ENCODE peak calls at places on chromosomes 2 and 18, in five cellular contexts. X, P, C, I and L are unnamed samples.

GRCh38 chr2:160918909-160919503 is 241.2 kb upstream of the TANK start:
- DNase-seq in P (peak; percentile 37), I (peak; percentile 20), C (peak; percentile 84), X (peak; percentile 21), L (no peak)

GRCh38 chr2:9196637-9197036 is 10.0 kb upstream of the ASAP2 start:
- DNase-seq in C (no peak), P (no peak), X (no peak), I (no peak), L (no peak)

GRCh38 chr2:241009601-241010530 is 11.4 kb downstream of the SNED1 start:
- DNase-seq in I (no peak), P (no peak), X (no peak), C (peak; percentile 74), L (no peak)

GRCh38 chr18:49028091-49028490 is 77.3 kb upstream of the SMAD7 start:
- DNase-seq in X (no peak), I (no peak), P (no peak), C (no peak), L (no peak)

GRCh38 chr2:120954939-120955338 is 219.3 kb downstream of the GLI2 start:
- DNase-seq in C (no peak), X (no peak), I (no peak), P (no peak), L (no peak)

GRCh38 chr18:50286391-50287027 is 983 bp downstream of the CXXC1 start:
- DNase-seq in C (peak; percentile 61), I (no peak), X (peak; percentile 26), P (no peak), L (no peak)

GRCh38 chr2:128444044-128444771 is 125.5 kb upstream of the HS6ST1 start:
- DNase-seq in C (no peak), X (no peak), I (no peak), P (no peak), L (no peak)

GRCh38 chr2:187615364-187615763 is 61.1 kb upstream of the TFPI start:
- DNase-seq in C (no peak), X (no peak), P (no peak), I (no peak), L (no peak)

GRCh38 chr18:21362921-21363320 is 120.9 kb downstream of the GREB1L start:
- DNase-seq in C (no peak), I (no peak), P (no peak), X (no peak), L (no peak)

GRCh38 chr2:234164499-234165409 is 114.3 kb downstream of the SPP2 start:
- DNase-seq in P (no peak), C (no peak), X (no peak), I (no peak), L (no peak)

GRCh38 chr2:207937818-207938217 is 87.5 kb downstream of the PLEKHM3 start:
- DNase-seq in X (no peak), I (no peak), C (no peak), P (no peak), L (no peak)

GRCh38 chr2:151280276-151280675 is 9.2 kb downstream of the NMI start:
- DNase-seq in P (no peak), C (no peak), X (no peak), I (no peak), L (no peak)

GRCh38 chr18:74784791-74785190 is 187.1 kb downstream of the ZNF407 start:
- DNase-seq in P (no peak), X (no peak), C (no peak), I (no peak), L (no peak)

GRCh38 chr2:133342283-133342895 is 225.9 kb downstream of the NCKAP5 start:
- DNase-seq in C (peak; percentile 4), I (no peak), P (no peak), X (no peak), L (no peak)

GRCh38 chr2:74845217-74845751 is 11.4 kb downstream of the HK2 start:
- DNase-seq in X (peak; percentile 91), C (peak; percentile 58), I (peak; percentile 55), P (no peak), L (peak; percentile 84)

GRCh38 chr2:219308142-219309093 is 783 bp downstream of the PTPRN start:
- DNase-seq in I (peak; percentile 70), P (peak; percentile 41), X (peak; percentile 29), C (peak; percentile 93), L (peak; percentile 29)

GRCh38 chr18:12287684-12288405 is 20.2 kb upstream of the TUBB6 start:
- DNase-seq in I (peak; percentile 36), P (peak; percentile 23), C (peak; percentile 66), X (peak; percentile 54), L (no peak)

GRCh38 chr2:240392948-240393830 is 42.3 kb upstream of the GPC1 start:
- DNase-seq in P (no peak), C (no peak), X (no peak), I (no peak), L (no peak)

GRCh38 chr2:104853926-104854506 is at the start of gene POU3F3:
- DNase-seq in X (no peak), P (no peak), I (peak; percentile 35), C (peak; percentile 99), L (no peak)

GRCh38 chr2:43426305-43427031 is 169.4 kb downstream of the THADA start:
- DNase-seq in C (no peak), P (peak; percentile 94), I (peak; percentile 88), X (peak; percentile 96), L (peak; percentile 74)

GRCh38 chr2:162127422-162127821 is 24.6 kb downstream of the GCG start:
- DNase-seq in I (no peak), X (no peak), P (no peak), C (no peak), L (no peak)

GRCh38 chr2:197926673-197927072 is 122.3 kb downstream of the PLCL1 start:
- DNase-seq in C (no peak), I (no peak), X (no peak), P (no peak), L (no peak)

GRCh38 chr2:197927994-197928393 is 123.6 kb downstream of the PLCL1 start:
- DNase-seq in P (no peak), I (no peak), X (no peak), C (no peak), L (no peak)

GRCh38 chr2:197929008-197929885 is 124.9 kb downstream of the PLCL1 start:
- DNase-seq in X (no peak), C (no peak), P (no peak), I (no peak), L (no peak)

GRCh38 chr2:197924483-197924882 is 120.1 kb downstream of the PLCL1 start:
- DNase-seq in P (no peak), I (no peak), C (no peak), X (no peak), L (no peak)

GRCh38 chr2:197925204-197925603 is 120.8 kb downstream of the PLCL1 start:
- DNase-seq in C (no peak), I (no peak), X (no peak), P (no peak), L (no peak)
- TF ChIP-seq REST in C (no peak), I (no peak), X (no peak), P (no peak), L (no peak)

DNA sequence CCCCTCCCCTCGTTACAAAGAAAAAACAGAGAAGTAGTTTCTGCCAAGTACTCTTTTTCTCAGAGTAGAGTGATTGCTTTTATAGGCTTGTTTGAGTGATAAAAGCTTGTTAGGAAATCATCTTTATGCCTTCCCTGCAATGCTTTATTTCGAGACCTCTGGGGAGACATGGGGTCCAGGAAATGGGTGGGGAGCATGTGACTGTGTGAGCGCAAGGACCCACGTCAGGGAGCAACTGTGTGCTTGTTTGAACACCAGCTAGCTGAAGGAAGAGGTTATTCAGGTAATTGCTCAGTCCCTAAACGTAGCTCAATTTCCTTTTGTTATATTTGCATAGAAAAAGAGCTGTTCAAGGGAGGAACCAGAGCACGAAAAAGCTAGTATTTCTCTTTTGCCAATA is 187.3 kb downstream of the FAM210A start:
- DNase-seq in C (no peak), I (no peak), X (no peak), P (no peak), L (no peak)
- TF ChIP-seq REST in C (no peak), I (no peak), X (no peak), P (no peak), L (no peak)

DNA sequence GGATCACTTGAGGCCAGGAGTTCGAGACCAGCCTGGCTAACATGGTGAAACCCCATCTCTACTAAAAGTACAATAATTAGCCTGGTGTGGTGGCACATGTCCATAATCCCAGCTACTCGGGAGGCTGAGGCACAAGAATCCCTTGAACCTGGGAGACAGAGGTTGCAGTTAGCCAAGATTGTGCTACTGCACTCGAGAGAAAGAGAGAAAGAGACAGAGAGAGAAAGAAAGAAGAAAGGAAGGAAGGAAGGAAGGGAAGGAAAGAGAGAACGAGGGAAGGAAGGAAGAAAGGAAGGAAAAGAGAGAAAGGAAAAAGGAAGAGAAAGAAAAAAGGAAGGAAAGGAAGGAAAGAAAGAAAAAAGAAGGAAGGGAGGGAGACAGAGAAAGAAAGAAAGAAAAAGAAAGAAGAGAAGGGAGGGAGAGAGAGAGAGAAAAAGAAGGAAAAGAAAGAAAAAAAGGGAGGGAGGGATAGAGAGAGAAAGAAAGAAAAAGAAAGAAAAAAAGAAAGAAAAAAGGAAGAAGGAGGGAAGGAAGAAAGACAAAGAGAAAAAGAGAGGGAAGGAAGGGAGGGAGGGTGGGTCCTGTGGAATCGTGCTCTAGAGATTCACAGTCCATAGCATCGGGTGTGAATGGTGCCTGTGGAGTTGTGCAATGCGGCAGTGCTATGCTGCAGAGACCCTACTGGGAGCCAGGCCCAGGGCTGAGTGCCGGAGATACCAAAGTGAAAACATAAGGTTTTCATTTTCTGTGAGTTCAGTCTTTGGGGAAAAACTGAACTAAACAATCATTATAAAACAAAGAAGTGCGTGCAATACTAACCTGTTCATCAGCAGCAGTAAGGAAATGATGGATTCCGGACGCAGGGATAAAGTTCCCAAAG is 4.6 kb upstream of the SDC1 start:
- DNase-seq in P (no peak), C (no peak), X (no peak), I (no peak), L (no peak)
- TF ChIP-seq REST in P (no peak), C (no peak), X (no peak), I (no peak), L (no peak)

GRCh38 chr2:36754578-36754977 is 58.1 kb downstream of the VIT start:
- DNase-seq in I (no peak), P (peak; percentile 75), X (no peak), C (no peak), L (no peak)

GRCh38 chr2:36753706-36754221 is 57.3 kb downstream of the VIT start:
- DNase-seq in I (no peak), P (no peak), X (no peak), C (peak; percentile 67), L (no peak)

GRCh38 chr2:36756438-36756837 is 59.9 kb downstream of the VIT start:
- DNase-seq in X (no peak), C (no peak), P (peak; percentile 13), I (no peak), L (no peak)
- TF ChIP-seq REST in X (no peak), C (no peak), P (no peak), I (no peak), L (no peak)

DNA sequence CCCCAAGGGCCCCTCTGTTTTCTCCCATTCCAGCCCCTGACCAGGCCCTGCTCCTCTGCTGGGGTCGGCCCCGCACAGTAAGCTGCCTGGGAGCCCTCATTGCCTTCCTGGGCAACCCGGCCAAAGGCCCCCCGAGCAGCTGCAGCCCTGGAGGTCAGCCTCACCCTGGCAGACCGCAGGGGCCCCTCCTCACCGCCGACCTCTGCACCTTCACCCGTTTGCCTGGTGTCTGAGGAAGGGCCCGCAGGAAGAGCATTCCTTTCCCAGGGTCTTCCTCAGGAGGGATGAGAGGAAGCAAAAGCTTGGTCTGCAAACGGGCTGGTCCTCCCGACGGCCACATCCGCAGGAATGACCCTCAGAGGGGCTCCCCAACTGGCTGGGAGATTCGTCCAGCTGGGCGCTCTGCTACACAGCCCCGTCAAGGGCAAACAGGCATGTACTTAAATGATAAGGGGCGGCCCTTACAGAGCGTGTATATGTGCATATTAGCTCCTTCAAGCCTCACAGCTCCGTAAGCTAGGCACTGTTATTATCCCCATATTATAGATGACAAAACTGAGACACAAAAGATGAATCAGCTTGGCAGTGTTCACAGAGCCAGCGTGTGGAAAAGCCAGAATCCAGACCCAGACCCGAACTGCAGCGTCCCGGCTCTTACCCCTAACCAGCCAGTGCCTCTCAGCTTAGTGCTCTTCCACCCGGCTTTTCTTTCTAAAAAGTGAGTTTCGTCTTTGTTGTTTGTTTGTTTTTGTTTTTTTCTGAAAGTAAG is 52.8 kb downstream of the SLC4A1AP start:
- DNase-seq in I (no peak), P (no peak), X (no peak), C (peak; percentile 65), L (no peak)
- TF ChIP-seq REST in I (no peak), P (no peak), X (no peak), C (no peak), L (no peak)